ENCODE peak calls at places on chromosome 7, in seven cellular contexts. U is NCI-H226; R is psoas muscle; T is pulmonary artery endothelial cell; V is ovary; O is activated CD8-positive, alpha-beta T cell treated with anti-CD3 and anti-CD28 coated beads for 36 hours; Z is AG09319. W is an unnamed sample.

GRCh38 chr7:10474048-10474447 is 499.6 kb upstream of the PHF14 start:
- DNase-seq in Z (no peak), T (no peak), O (no peak), U (no peak), V (no peak), R (no peak), W (no peak)

GRCh38 chr7:452791-453455 is 66.7 kb downstream of the PDGFA start:
- DNase-seq in V (no peak), R (no peak), T (no peak), U (no peak), O (no peak), Z (no peak), W (no peak)

GRCh38 chr7:18495412-18496335 is at the start of gene HDAC9:
- DNase-seq in U (no peak), V (no peak), T (no peak), Z (no peak), R (peak), O (peak), W (no peak)

GRCh38 chr7:50264908-50265307 is 39.6 kb upstream of the IKZF1 start:
- DNase-seq in T (no peak), Z (no peak), R (no peak), O (peak), U (peak), V (no peak), W (no peak)

GRCh38 chr7:134457166-134457565 is 1.7 kb downstream of the AKR1B1 start:
- DNase-seq in Z (no peak), U (no peak), R (no peak), V (no peak), O (no peak), T (no peak), W (no peak)

GRCh38 chr7:1844336-1844955 is 174.4 kb downstream of the ELFN1 start:
- DNase-seq in R (no peak), Z (no peak), T (no peak), U (no peak), O (no peak), V (no peak), W (peak)

GRCh38 chr7:26653430-26653911 is 210.9 kb downstream of the SKAP2 start:
- DNase-seq in Z (no peak), U (peak), R (no peak), T (peak), V (no peak), O (no peak), W (peak)

GRCh38 chr7:33722383-33723096 is 182.8 kb upstream of the BMPER start:
- DNase-seq in T (peak), U (peak), Z (no peak), O (no peak), R (peak), V (no peak), W (no peak)

GRCh38 chr7:82592416-82592815 is 148.8 kb upstream of the CACNA2D1 start:
- DNase-seq in R (no peak), Z (no peak), U (no peak), O (no peak), T (no peak), V (no peak), W (no peak)

GRCh38 chr7:97973206-97973658 is 16.8 kb downstream of the OCM2 start:
- DNase-seq in Z (no peak), T (no peak), O (no peak), R (no peak), V (no peak), U (no peak), W (no peak)

GRCh38 chr7:148575640-148576411 is 14.7 kb upstream of the C7orf33 start:
- DNase-seq in T (no peak), O (peak), V (peak), Z (peak), R (peak), U (peak), W (peak)

GRCh38 chr7:2013381-2014311 is 219.1 kb downstream of the MAD1L1 start:
- DNase-seq in V (no peak), T (no peak), U (no peak), R (peak), Z (no peak), O (no peak), W (peak)